ENCODE peak calls at places on chromosomes 5 and 9, in six cellular contexts. V, B, A, M, T and G are unnamed samples.

GRCh38 chr9:117772960-117773359 is 68.8 kb downstream of the TLR4 start:
- DNase-seq in V (no peak), B (no peak), A (no peak), M (no peak), T (peak), G (no peak)

GRCh38 chr9:115923903-115924668 is 229.5 kb upstream of the PAPPA start:
- DNase-seq in V (no peak), B (no peak), A (no peak), M (no peak), T (peak), G (no peak)

GRCh38 chr5:180201051-180201987 is 7.7 kb downstream of the RASGEF1C start:
- DNase-seq in V (no peak), B (peak), A (no peak), M (peak), T (peak), G (no peak)

GRCh38 chr9:86598411-86599239 is 244.4 kb upstream of the TUT7 start:
- DNase-seq in V (no peak), B (no peak), A (no peak), M (no peak), T (peak), G (no peak)

GRCh38 chr9:89879711-89880110 is 274.9 kb downstream of the GADD45G start:
- DNase-seq in V (no peak), B (peak), A (peak), M (no peak), T (no peak), G (no peak)

GRCh38 chr9:102461441-102461840 is 533.7 kb upstream of the CYLC2 start:
- DNase-seq in V (no peak), B (no peak), A (no peak), M (no peak), T (no peak), G (no peak)

GRCh38 chr5:108727639-108728565 is 19.8 kb upstream of the FER start:
- DNase-seq in V (peak), B (peak), A (peak), M (peak), T (peak), G (peak)

GRCh38 chr9:100428871-100429654 is 2.1 kb downstream of the MSANTD3 start:
- DNase-seq in V (no peak), B (no peak), A (no peak), M (no peak), T (peak), G (no peak)

GRCh38 chr5:169637856-169638190 is 748 bp downstream of the DOCK2 start:
- DNase-seq in V (no peak), B (peak), A (no peak), M (no peak), T (no peak), G (peak)

GRCh38 chr9:69857131-69857530 is 36.5 kb downstream of the CFAP95 start:
- DNase-seq in V (no peak), B (no peak), A (no peak), M (no peak), T (peak), G (no peak)

GRCh38 chr5:88787856-88788255 is 95.1 kb downstream of the MEF2C start:
- DNase-seq in V (no peak), B (no peak), A (no peak), M (no peak), T (no peak), G (no peak)

GRCh38 chr5:102649731-102650130 is 105.4 kb upstream of the PAM start:
- DNase-seq in V (no peak), B (no peak), A (no peak), M (no peak), T (no peak), G (no peak)

GRCh38 chr5:1288439-1289335 is 6.2 kb downstream of the TERT start:
- DNase-seq in V (no peak), B (peak), A (no peak), M (no peak), T (no peak), G (no peak)

GRCh38 chr5:72597456-72597948 is 90.3 kb upstream of the ZNF366 start:
- DNase-seq in V (no peak), B (no peak), A (no peak), M (peak), T (peak), G (no peak)

GRCh38 chr5:156920042-156920860 is 42.8 kb downstream of the TIMD4 start:
- DNase-seq in V (no peak), B (no peak), A (no peak), M (no peak), T (no peak), G (no peak)

GRCh38 chr5:66666778-66667177 is 70.6 kb downstream of the MAST4 start:
- DNase-seq in V (no peak), B (no peak), A (no peak), M (peak), T (no peak), G (no peak)

GRCh38 chr9:25935188-25935587 is 256.9 kb upstream of the TUSC1 start:
- DNase-seq in V (no peak), B (no peak), A (no peak), M (no peak), T (no peak), G (no peak)

GRCh38 chr5:93995126-93995621 is 253.8 kb upstream of the POU5F2 start:
- DNase-seq in V (no peak), B (no peak), A (no peak), M (no peak), T (no peak), G (no peak)

GRCh38 chr5:156513123-156513814 is 186.3 kb downstream of the SGCD start:
- DNase-seq in V (no peak), B (no peak), A (no peak), M (no peak), T (peak), G (no peak)

GRCh38 chr5:103706939-103707682 is 144.5 kb upstream of the NUDT12 start:
- DNase-seq in V (no peak), B (no peak), A (no peak), M (no peak), T (no peak), G (no peak)

GRCh38 chr9:91978739-91979414 is 28.8 kb upstream of the ROR2 start:
- DNase-seq in V (no peak), B (no peak), A (no peak), M (peak), T (peak), G (no peak)

GRCh38 chr9:129624168-129624759 is 1.7 kb upstream of the NTMT1 start:
- DNase-seq in V (no peak), B (no peak), A (peak), M (peak), T (peak), G (peak)

GRCh38 chr9:123637596-123637939 is 281.6 kb downstream of the CRB2 start:
- DNase-seq in V (no peak), B (no peak), A (peak), M (no peak), T (peak), G (no peak)

GRCh38 chr9:98215266-98215665 is 22.8 kb upstream of the CORO2A start:
- DNase-seq in V (no peak), B (no peak), A (no peak), M (no peak), T (no peak), G (no peak)

GRCh38 chr5:138469540-138470321 is 4.5 kb downstream of the EGR1 start:
- DNase-seq in V (no peak), B (no peak), A (no peak), M (no peak), T (peak), G (no peak)

DNA sequence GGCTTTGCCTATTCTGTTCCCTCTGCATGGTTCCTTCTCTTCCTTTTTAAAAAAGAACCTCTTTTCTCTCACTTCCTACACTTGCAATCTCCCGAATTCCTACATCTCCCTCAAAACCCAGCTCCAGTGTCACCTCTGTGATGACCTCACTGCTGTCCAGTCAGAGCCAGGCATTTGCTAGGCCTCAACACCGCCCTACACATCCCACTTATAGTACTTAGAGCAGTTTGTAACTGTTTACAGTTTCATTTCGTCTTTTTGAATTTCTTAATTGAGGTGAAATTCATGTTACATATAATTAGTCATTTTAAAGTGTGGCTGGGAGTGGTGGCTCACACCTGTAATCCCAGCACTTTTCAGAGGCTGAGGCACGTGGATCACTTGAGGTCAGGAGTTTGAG is 30.8 kb downstream of the CD14 start:
- DNase-seq in V (no peak), B (no peak), A (no peak), M (no peak), T (no peak), G (no peak)
- H3K27ac ChIP-seq in V (peak), B (peak), A (no peak), M (no peak), T (no peak), G (peak)

GRCh38 chr5:149487672-149488071 is 63.6 kb downstream of the CSNK1A1 start:
- DNase-seq in V (no peak), B (no peak), A (no peak), M (no peak), T (no peak), G (no peak)
- H3K27ac ChIP-seq in V (no peak), B (no peak), A (no peak), M (no peak), T (no peak), G (no peak)

GRCh38 chr9:135287627-135288026 is 192.0 kb upstream of the PPP1R26 start:
- DNase-seq in V (no peak), B (no peak), A (no peak), M (no peak), T (no peak), G (no peak)

GRCh38 chr9:135284386-135285134 is 195.0 kb upstream of the PPP1R26 start:
- DNase-seq in V (no peak), B (no peak), A (no peak), M (no peak), T (no peak), G (no peak)

GRCh38 chr9:135288941-135289534 is 190.5 kb upstream of the PPP1R26 start:
- DNase-seq in V (no peak), B (peak), A (no peak), M (no peak), T (no peak), G (no peak)

GRCh38 chr9:135288054-135288453 is 191.5 kb upstream of the PPP1R26 start:
- DNase-seq in V (no peak), B (no peak), A (no peak), M (no peak), T (no peak), G (no peak)

GRCh38 chr9:135286961-135287360 is 192.6 kb upstream of the PPP1R26 start:
- DNase-seq in V (no peak), B (no peak), A (no peak), M (no peak), T (no peak), G (no peak)
- H3K27ac ChIP-seq in V (no peak), B (no peak), A (no peak), M (no peak), T (no peak), G (no peak)

DNA sequence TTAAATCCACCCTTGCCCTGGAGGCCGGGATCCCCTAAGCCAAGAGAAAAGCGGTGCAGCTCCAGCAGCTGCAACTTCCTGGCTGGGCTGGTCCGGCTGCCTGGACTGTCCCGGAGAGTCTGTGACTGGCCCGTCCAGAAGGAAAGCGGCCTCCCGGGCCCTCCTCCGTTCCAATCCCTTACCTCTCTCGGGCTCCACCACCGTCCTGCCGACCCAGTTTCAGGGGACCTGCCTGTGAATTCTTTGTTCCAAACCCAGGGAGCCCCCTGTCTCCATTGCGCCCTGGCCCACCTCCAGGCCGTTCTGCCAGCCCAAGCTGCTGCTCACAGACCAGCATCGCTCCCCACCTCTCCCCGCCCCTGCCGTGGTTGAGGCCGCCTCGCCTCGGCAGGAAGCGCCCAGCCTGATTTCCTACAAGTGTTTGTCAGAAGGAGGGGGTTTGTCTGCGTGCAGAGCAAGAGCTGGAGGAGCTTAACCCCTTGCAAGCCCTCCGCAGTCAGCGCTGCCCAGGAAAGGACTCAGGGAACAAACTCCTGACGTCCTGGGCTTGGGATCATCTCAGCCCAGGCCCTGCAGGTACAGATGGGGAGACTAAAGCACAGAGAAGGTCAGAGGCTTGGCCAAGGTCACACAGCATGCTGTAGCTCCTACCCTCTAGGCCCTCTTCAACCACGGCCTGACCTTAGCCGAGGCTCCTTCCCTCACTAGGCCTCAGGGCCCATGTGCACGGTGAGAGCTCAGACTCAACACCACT is at the start of gene AKNA:
- DNase-seq in V (peak), B (peak), A (peak), M (peak), T (peak), G (peak)
- H3K27ac ChIP-seq in V (peak), B (peak), A (peak), M (no peak), T (peak), G (peak)

GRCh38 chr9:32339424-32339823 is 45.0 kb upstream of the ACO1 start:
- DNase-seq in V (no peak), B (no peak), A (no peak), M (no peak), T (no peak), G (no peak)

GRCh38 chr9:32345243-32345642 is 39.2 kb upstream of the ACO1 start:
- DNase-seq in V (no peak), B (no peak), A (no peak), M (peak), T (no peak), G (no peak)

GRCh38 chr9:32348289-32348688 is 36.2 kb upstream of the ACO1 start:
- DNase-seq in V (no peak), B (no peak), A (no peak), M (no peak), T (peak), G (no peak)

GRCh38 chr9:32340401-32340800 is 44.0 kb upstream of the ACO1 start:
- DNase-seq in V (no peak), B (no peak), A (no peak), M (no peak), T (no peak), G (no peak)

DNA sequence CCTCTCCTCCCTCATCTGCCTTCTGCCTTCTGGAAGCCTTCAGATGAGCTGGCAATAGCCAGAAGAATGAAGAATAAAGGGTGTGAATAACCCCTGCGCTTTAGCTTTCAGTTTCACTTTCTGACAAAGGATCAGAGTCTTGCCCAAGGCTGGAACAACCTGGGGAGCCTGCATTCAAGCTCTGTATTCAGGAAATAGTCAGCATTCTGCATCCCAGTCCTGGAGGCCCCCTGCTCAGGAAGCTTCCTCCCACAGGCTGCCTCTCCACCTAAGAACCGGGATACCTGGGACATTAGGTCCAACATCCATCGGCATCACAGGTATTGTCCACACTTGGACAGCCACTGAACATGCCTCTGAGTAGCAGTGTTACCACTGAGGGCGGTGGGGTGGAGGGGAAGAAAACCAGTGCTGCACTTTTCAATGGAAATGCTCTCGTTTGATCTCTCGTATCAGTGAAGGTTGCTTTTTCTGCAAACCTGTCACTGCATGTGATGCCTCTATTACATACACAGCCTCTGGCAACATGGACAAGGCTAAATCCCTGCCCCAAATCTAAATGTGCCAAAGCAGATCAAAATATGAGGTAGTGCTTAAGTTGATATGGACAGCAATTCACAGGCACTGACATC is 39.8 kb upstream of the ACO1 start:
- DNase-seq in V (no peak), B (no peak), A (no peak), M (peak), T (peak), G (no peak)
- H3K27ac ChIP-seq in V (no peak), B (no peak), A (no peak), M (peak), T (no peak), G (no peak)